ENCODE peak calls at places on chromosomes 2 and 18, in four cellular contexts. J is neuronal stem cell, L is cardiac fibroblast, U is astrocyte of the spinal cord. G is an unnamed sample.

GRCh38 chr18:49531678-49532153 is 30.1 kb upstream of the LIPG start:
- DNase-seq in U (no peak), L (no peak), J (no peak), G (no peak)

GRCh38 chr2:190069936-190070696 is 7.6 kb upstream of the MSTN start:
- DNase-seq in J (peak), L (peak), U (peak), G (no peak)

GRCh38 chr2:47073641-47074040 is 81.5 kb downstream of the STPG4 start:
- DNase-seq in J (no peak), U (no peak), L (no peak), G (no peak)

GRCh38 chr2:224909885-224910517 is 132.3 kb downstream of the DOCK10 start:
- DNase-seq in U (peak), J (no peak), L (peak), G (peak)

GRCh38 chr2:780002-780401 is 102.8 kb upstream of the TMEM18 start:
- DNase-seq in U (no peak), J (no peak), L (no peak), G (no peak)

GRCh38 chr2:10120158-10120937 is 2.2 kb upstream of the RRM2 start:
- DNase-seq in L (peak), J (peak), U (peak), G (peak)

GRCh38 chr2:39264733-39265132 is 21.0 kb upstream of the CDKL4 start:
- DNase-seq in U (no peak), L (no peak), J (no peak), G (no peak)

GRCh38 chr2:164651361-164651760 is 30.1 kb upstream of the GRB14 start:
- DNase-seq in L (no peak), J (no peak), U (no peak), G (no peak)

GRCh38 chr18:36297419-36298112 is at the start of gene FHOD3:
- DNase-seq in U (peak), J (peak), L (peak), G (peak)

GRCh38 chr2:182228741-182229140 is 198.1 kb downstream of the PDE1A start:
- DNase-seq in L (peak), J (no peak), U (peak), G (no peak)

GRCh38 chr18:74331404-74331803 is 15.8 kb downstream of the C18orf63 start:
- DNase-seq in J (no peak), U (peak), L (peak), G (no peak)

GRCh38 chr2:232061265-232061664 is 99.8 kb downstream of the DIS3L2 start:
- DNase-seq in J (no peak), U (no peak), L (no peak), G (no peak)

GRCh38 chr2:240819404-240820013 is 510 bp downstream of the KIF1A start:
- DNase-seq in U (no peak), L (no peak), J (peak), G (no peak)

GRCh38 chr2:134155134-134155533 is 98.7 kb upstream of the MGAT5 start:
- DNase-seq in L (no peak), J (no peak), U (no peak), G (no peak)

GRCh38 chr2:1655461-1655860 is 88.9 kb downstream of the PXDN start:
- DNase-seq in J (no peak), L (peak), U (no peak), G (no peak)

GRCh38 chr2:125701070-125701469 is 954.9 kb upstream of the GYPC start:
- DNase-seq in L (no peak), U (no peak), J (no peak), G (no peak)

GRCh38 chr18:9838144-9838877 is 47.5 kb upstream of the TXNDC2 start:
- DNase-seq in L (no peak), U (peak), J (peak), G (no peak)

GRCh38 chr2:175203621-175204496 is 22.3 kb upstream of the ATP5MC3 start:
- DNase-seq in J (peak), U (peak), L (peak), G (peak)

GRCh38 chr2:246489-247145 is 17.2 kb downstream of the SH3YL1 start:
- DNase-seq in L (peak), J (no peak), U (peak), G (no peak)

GRCh38 chr18:49869354-49869753 is 56.0 kb upstream of the ACAA2 start:
- DNase-seq in J (no peak), U (no peak), L (no peak), G (no peak)

GRCh38 chr2:16069933-16070647 is 129.7 kb downstream of the MYCN start:
- DNase-seq in J (peak), L (no peak), U (no peak), G (no peak)

GRCh38 chr2:124798551-124798950 is 773.5 kb downstream of the CNTNAP5 start:
- DNase-seq in J (no peak), L (peak), U (no peak), G (no peak)

GRCh38 chr2:215507126-215507525 is 71.3 kb upstream of the FN1 start:
- DNase-seq in L (no peak), U (no peak), J (no peak), G (no peak)

GRCh38 chr18:34847408-34847807 is 137.3 kb downstream of the DTNA start:
- DNase-seq in U (no peak), L (no peak), J (no peak), G (no peak)

GRCh38 chr2:96556441-96557330 is 20.1 kb downstream of the ARID5A start:
- DNase-seq in U (peak), L (peak), J (no peak), G (peak)

GRCh38 chr18:8744656-8745055 is 39.3 kb downstream of the MTCL1 start:
- DNase-seq in U (no peak), L (no peak), J (no peak), G (no peak)

GRCh38 chr18:61322265-61322873 is 10.9 kb upstream of the CDH20 start:
- DNase-seq in J (peak), L (peak), U (peak), G (peak)

GRCh38 chr2:236286866-236287545 is 22.8 kb upstream of the ASB18 start:
- DNase-seq in J (no peak), U (peak), L (no peak), G (no peak)

GRCh38 chr18:50424877-50425690 is 50.2 kb downstream of the SKA1 start:
- DNase-seq in L (peak), J (no peak), U (no peak), G (no peak)

GRCh38 chr2:85888020-85888744 is 608 bp downstream of the ST3GAL5 start:
- DNase-seq in J (no peak), L (peak), U (no peak), G (peak)

GRCh38 chr2:216863029-216863428 is 3.2 kb upstream of the TNP1 start:
- DNase-seq in J (no peak), U (peak), L (no peak), G (no peak)

GRCh38 chr18:40841473-40841872 is 1113.6 kb upstream of the PIK3C3 start:
- DNase-seq in J (no peak), U (peak), L (peak), G (no peak)

GRCh38 chr2:64939332-64939917 is 49.8 kb upstream of the SLC1A4 start:
- DNase-seq in U (no peak), J (no peak), L (no peak), G (no peak)
- H3K4me3 ChIP-seq in U (no peak), J (no peak), L (no peak), G (no peak)

GRCh38 chr2:172088245-172089004 is 3.1 kb downstream of the DLX1 start:
- DNase-seq in J (peak), L (no peak), U (no peak), G (no peak)
- H3K4me3 ChIP-seq in J (no peak), L (no peak), U (no peak), G (no peak)

GRCh38 chr2:161418275-161418714 is 2.2 kb downstream of the TBR1 start:
- DNase-seq in L (no peak), U (peak), J (no peak), G (no peak)
- H3K4me3 ChIP-seq in L (no peak), U (no peak), J (no peak), G (peak)

GRCh38 chr2:210180494-210180893 is 9.3 kb upstream of the KANSL1L start:
- DNase-seq in J (no peak), U (no peak), L (no peak), G (no peak)
- H3K4me3 ChIP-seq in J (no peak), U (no peak), L (no peak), G (no peak)

GRCh38 chr18:63312731-63313408 is 6.7 kb downstream of the BCL2 start:
- DNase-seq in L (no peak), J (no peak), U (no peak), G (no peak)

GRCh38 chr18:63313409-63313917 is 6.1 kb downstream of the BCL2 start:
- DNase-seq in U (no peak), J (no peak), L (no peak), G (no peak)

GRCh38 chr18:63315879-63316278 is 3.7 kb downstream of the BCL2 start:
- DNase-seq in L (no peak), U (no peak), J (no peak), G (no peak)

GRCh38 chr18:63314991-63315662 is 4.4 kb downstream of the BCL2 start:
- DNase-seq in J (no peak), U (no peak), L (no peak), G (no peak)

DNA sequence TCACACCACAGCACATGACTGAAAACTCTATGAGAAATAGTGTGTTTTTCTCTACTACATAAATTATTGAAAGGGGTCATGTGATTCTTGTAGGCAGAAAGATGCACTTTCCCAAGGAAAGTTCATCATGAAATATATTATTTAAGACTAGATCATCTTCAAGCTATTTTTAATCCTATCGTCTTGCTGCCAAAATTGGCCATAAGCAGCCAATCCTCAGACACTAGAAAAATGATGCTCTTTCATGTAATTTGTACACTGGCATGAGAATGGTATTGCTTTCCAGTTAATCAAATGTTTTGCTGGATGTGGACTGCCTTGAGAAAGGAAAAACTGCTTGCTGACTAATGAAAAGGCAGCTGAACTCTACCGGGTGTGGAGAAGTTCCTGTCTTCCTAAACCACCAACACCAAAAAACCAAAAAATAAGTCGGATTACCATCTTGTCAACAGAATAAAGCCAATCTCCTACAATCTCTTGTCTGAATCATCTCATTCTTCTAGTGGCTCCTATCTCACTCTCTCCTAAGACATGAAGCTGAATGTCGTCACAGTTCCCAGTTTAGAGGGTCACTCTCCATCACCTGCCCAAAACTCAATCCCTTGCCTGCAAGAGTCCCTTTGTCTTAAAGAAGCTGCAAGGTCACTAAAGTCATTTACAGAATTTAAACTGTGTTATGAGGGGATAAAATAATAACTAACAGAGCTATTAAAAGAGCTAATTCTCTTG is 5.3 kb downstream of the BCL2 start:
- DNase-seq in L (no peak), U (no peak), J (no peak), G (no peak)
- H3K4me3 ChIP-seq in L (no peak), U (no peak), J (no peak), G (peak)

GRCh38 chr18:44495151-44495550 is 185.5 kb upstream of the SETBP1 start:
- DNase-seq in U (no peak), L (no peak), J (no peak), G (no peak)

GRCh38 chr18:44500820-44501670 is 179.6 kb upstream of the SETBP1 start:
- DNase-seq in L (no peak), J (no peak), U (no peak), G (no peak)

GRCh38 chr18:44502221-44502620 is 178.5 kb upstream of the SETBP1 start:
- DNase-seq in U (no peak), J (no peak), L (no peak), G (no peak)

GRCh38 chr18:44497294-44497693 is 183.4 kb upstream of the SETBP1 start:
- DNase-seq in U (no peak), J (no peak), L (no peak), G (no peak)

DNA sequence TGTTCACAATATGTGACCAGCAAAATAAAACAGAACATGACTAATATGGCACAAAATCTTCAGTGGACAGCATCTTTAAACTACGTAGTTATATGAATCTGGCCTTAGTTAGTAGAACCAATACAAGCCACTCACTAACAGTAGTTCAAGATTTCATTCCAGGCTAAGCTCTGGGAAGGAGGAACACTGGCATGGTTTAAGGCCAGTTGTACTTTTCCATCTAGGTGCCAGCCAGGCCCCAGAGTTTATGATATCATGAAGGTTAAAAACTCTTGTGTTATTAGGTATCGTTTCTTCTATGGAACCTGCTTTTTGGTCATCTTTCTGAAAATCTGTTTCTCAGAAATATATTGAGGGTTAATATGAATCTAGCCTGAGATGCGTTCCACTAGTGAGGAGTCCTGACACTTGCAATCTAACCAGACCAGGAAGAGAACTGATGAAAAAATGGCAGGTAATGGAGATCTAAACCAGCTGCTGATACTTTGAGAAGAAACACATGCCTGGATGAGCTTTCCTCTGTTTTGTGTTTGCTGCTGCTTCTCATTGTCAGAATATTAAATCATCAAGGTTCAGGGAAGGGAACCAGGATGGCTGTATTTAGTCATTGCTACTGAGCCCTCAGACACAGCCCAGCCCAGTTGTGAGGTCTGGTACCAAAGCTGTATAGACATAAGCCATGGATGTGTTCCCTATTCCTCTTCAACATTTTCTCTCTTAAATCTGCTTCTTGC is 182.8 kb upstream of the SETBP1 start:
- DNase-seq in L (no peak), U (no peak), J (no peak), G (no peak)
- H3K4me3 ChIP-seq in L (no peak), U (no peak), J (no peak), G (no peak)

DNA sequence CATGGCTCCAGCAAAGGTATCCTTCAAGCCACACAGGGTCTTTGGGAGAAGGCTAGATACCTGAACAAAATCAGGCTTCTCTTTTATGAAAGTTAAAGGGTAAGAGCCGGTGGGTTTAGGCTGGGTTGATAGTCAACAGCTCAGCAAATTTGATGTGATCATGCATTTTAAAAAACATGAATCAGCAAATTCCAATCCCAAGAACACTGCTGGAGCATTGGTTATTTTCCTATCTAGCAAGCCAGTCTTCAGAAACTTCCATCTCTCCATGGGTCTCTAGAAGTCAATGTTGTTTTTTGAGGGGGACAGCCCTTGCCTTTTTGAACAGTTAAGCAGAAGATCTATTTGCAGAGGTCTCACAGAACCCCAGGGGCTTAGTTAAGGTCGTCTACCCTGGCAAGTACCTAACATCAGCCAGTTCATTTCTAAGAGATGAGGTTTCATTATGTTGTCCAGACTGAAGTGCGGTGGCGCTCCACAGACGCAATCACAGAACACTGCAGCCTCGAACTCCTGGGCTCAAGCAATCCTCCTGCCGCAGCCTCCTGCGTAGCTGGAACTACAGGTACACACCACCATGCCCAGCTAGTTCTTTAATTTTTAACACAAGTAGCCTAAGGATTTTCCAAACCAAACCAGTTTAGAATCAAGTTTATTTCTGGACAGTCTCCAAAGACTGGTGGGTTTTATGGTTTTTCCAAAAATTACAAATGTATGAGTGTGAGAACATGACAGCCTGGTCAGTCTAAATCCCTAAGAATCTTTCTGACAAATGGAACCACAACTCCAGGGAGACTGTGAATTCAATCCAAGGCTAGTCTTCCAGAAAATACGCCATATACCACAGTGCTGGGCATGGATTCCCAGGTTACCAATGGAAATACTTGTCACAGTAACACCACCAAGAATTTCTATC is 4.1 kb upstream of the ZCCHC2 start:
- DNase-seq in L (no peak), J (no peak), U (peak), G (no peak)
- H3K4me3 ChIP-seq in L (no peak), J (no peak), U (no peak), G (no peak)

GRCh38 chr2:237600205-237600846 is 9.8 kb upstream of the RAB17 start:
- DNase-seq in U (no peak), L (peak), J (no peak), G (peak)
- H3K4me3 ChIP-seq in U (no peak), L (no peak), J (no peak), G (peak)